ENCODE peak calls at places on chromosomes 7 and 10, in ten cellular contexts. A is left ventricle myocardium inferior; S is fibroblast of lung; F is CD8-positive, alpha-beta T cell; C is BJ; K is cardiac muscle cell; U is Panc1; H is adrenal gland; O is heart left ventricle; G is psoas muscle. R is an unnamed sample. For H3K36me3, the result is how much of the 10 kb centered on the place peaks cover.

GRCh38 chr10:92847185-92847864 is 995 bp upstream of the EXOC6 start:
- DNase-seq in A (no peak), S (peak), F (no peak), C (no peak), K (no peak), U (no peak), H (no peak), O (no peak), G (no peak), R (no peak)

GRCh38 chr7:102295346-102296178 is 8.9 kb downstream of the SH2B2 start:
- DNase-seq in A (no peak), S (no peak), F (no peak), C (no peak), K (peak), U (no peak), H (peak), O (no peak), G (no peak), R (no peak)

GRCh38 chr10:51244739-51245138 is 170.5 kb downstream of the PRKG1 start:
- DNase-seq in A (no peak), S (peak), F (no peak), C (peak), K (peak), U (no peak), H (peak), O (no peak), G (no peak), R (peak)

GRCh38 chr7:115357213-115357999 is 435.5 kb downstream of the MDFIC start:
- DNase-seq in A (no peak), S (peak), F (no peak), C (peak), K (peak), U (no peak), H (no peak), O (no peak), G (no peak), R (no peak)

GRCh38 chr7:73391396-73391795 is 42.2 kb upstream of the FZD9 start:
- DNase-seq in A (no peak), S (no peak), F (no peak), C (no peak), K (no peak), U (no peak), H (no peak), O (no peak), G (no peak), R (no peak)

GRCh38 chr7:101884671-101885596 is 67.5 kb downstream of the CUX1 start:
- DNase-seq in A (no peak), S (no peak), F (peak), C (no peak), K (no peak), U (no peak), H (no peak), O (no peak), G (no peak), R (no peak)

GRCh38 chr7:41882271-41882670 is 179.4 kb upstream of the INHBA start:
- DNase-seq in A (no peak), S (no peak), F (no peak), C (no peak), K (no peak), U (no peak), H (no peak), O (no peak), G (no peak), R (no peak)

GRCh38 chr7:26853788-26854393 is 10.5 kb downstream of the SKAP2 start:
- DNase-seq in A (no peak), S (peak), F (no peak), C (no peak), K (peak), U (no peak), H (no peak), O (no peak), G (no peak), R (no peak)

GRCh38 chr7:7103343-7104313 is 78.7 kb upstream of the C1GALT1 start:
- DNase-seq in A (no peak), S (peak), F (no peak), C (peak), K (peak), U (peak), H (peak), O (no peak), G (no peak), R (peak)

GRCh38 chr7:657565-658119 is 68.9 kb upstream of the DNAAF5 start:
- DNase-seq in A (no peak), S (no peak), F (no peak), C (no peak), K (peak), U (no peak), H (no peak), O (no peak), G (no peak), R (no peak)

GRCh38 chr7:78677391-78677790 is 776.1 kb downstream of the MAGI2 start:
- DNase-seq in A (no peak), S (peak), F (no peak), C (no peak), K (no peak), U (no peak), H (no peak), O (no peak), G (no peak), R (no peak)

GRCh38 chr7:13998866-13999265 is 9.4 kb upstream of the ETV1 start:
- DNase-seq in A (no peak), S (no peak), F (no peak), C (no peak), K (no peak), U (no peak), H (no peak), O (no peak), G (no peak), R (no peak)

GRCh38 chr7:127383123-127383835 is 9.2 kb downstream of the ZNF800 start:
- DNase-seq in A (no peak), S (peak), F (no peak), C (no peak), K (no peak), U (peak), H (no peak), O (no peak), G (no peak), R (no peak)

GRCh38 chr10:16904049-16904448 is 86.8 kb upstream of the RSU1 start:
- DNase-seq in A (no peak), S (no peak), F (no peak), C (no peak), K (no peak), U (no peak), H (no peak), O (no peak), G (no peak), R (no peak)

GRCh38 chr7:114414151-114415053 is at the start of gene FOXP2:
- DNase-seq in A (no peak), S (peak), F (no peak), C (no peak), K (no peak), U (no peak), H (no peak), O (no peak), G (no peak), R (no peak)

GRCh38 chr7:154744226-154744860 is 258.6 kb downstream of the PAXIP1 start:
- DNase-seq in A (no peak), S (no peak), F (no peak), C (no peak), K (peak), U (peak), H (peak), O (no peak), G (no peak), R (no peak)

DNA sequence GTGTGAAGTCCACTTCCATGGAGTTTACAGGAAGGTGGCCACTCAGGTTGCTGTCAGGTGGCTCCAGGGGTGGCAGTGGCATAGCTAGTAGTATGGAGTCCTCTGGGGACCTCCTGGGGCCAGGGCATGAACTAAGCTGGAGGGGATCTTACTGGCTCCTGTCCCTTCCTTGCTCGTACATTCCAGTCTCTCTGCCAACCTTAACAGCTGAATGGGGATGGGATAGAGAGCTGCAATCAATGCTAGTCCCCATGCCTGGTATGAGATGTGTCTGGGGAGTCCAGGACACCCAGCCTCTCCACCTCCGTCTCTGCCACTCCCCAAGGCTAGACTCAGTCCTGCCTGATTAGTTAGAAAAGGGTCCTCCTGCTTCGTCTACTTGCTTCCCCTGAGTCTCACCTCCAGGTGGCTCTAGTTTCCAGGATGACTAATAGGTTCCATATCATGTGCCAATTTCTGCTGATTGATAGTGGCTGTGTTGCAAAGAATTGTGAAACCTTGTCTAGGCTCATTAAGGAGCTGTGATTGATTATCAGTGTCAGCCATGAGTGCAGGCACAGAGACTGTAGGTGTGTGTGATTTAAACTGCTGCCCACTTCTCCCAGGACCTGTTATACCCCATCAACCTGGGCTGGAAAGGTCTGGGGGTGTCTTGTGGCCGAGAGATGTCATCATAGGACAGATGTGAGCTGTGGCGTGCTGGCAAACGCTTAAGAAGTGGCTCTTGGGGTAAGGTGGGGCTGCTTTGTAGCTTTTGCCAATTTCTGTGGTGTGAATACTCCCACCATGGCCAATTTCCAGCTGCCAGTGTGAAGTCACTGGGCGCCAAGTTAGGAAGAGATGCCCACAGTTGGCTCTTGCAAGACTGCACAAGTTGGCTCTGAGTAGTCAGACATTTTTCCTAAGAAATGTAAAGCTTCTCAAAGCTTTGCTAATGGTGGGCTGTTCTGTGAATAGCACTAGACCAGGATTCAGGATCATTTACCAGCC is 59.8 kb downstream of the COL13A1 start:
- DNase-seq in A (no peak), S (peak), F (no peak), C (peak), K (no peak), U (peak), H (no peak), O (no peak), G (no peak), R (peak)
- TF ChIP-seq CTCF in A (no peak), S (peak), F (no peak), C (peak), K (peak), U (no peak), H (peak), O (no peak), G (peak), R (peak)

DNA sequence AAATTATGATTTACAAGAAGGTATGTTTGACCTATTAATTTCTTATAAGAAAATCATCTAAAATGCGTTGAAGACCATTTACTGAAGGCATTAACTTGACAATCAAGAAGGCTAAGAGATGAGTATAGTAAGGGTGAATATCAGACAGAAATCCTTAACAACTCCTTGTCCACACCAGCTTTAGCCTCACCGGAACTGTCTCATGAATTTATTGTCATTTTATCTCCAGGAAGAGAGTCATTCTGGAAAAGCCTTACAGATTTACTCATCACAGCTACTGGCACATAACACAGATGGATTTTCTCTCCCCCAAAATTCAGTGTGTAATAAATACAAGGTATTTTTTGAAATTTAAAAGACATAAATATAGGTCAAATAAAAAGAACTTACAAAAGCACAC is 129.4 kb upstream of the LSM8 start:
- DNase-seq in A (no peak), S (no peak), F (no peak), C (no peak), K (no peak), U (no peak), H (no peak), O (no peak), G (no peak), R (no peak)
- H3K4me3 ChIP-seq in A (no peak), S (no peak), F (no peak), C (no peak), K (no peak), U (no peak), H (no peak), O (no peak), G (no peak), R (no peak)

GRCh38 chr7:95589031-95589430 is 7.3 kb downstream of the PDK4 start:
- DNase-seq in A (no peak), S (no peak), F (no peak), C (no peak), K (no peak), U (no peak), H (no peak), O (no peak), G (no peak), R (no peak)

GRCh38 chr7:95589766-95590165 is 6.5 kb downstream of the PDK4 start:
- DNase-seq in A (no peak), S (no peak), F (no peak), C (no peak), K (no peak), U (no peak), H (no peak), O (no peak), G (no peak), R (no peak)

GRCh38 chr7:95584752-95585425 is 11.4 kb downstream of the PDK4 start:
- DNase-seq in A (no peak), S (no peak), F (no peak), C (no peak), K (no peak), U (no peak), H (no peak), O (no peak), G (no peak), R (no peak)

GRCh38 chr7:95585426-95585789 is 10.9 kb downstream of the PDK4 start:
- DNase-seq in A (no peak), S (no peak), F (no peak), C (no peak), K (no peak), U (no peak), H (no peak), O (no peak), G (no peak), R (no peak)

GRCh38 chr7:95586951-95587301 is 9.4 kb downstream of the PDK4 start:
- DNase-seq in A (no peak), S (no peak), F (no peak), C (no peak), K (no peak), U (no peak), H (no peak), O (no peak), G (no peak), R (no peak)
- H3K36me3 ChIP-seq in A (half or more), S (under half), F (under half), C (under half), K (under half), U (under half), H (half or more), O (half or more), G (half or more), R (under half)

DNA sequence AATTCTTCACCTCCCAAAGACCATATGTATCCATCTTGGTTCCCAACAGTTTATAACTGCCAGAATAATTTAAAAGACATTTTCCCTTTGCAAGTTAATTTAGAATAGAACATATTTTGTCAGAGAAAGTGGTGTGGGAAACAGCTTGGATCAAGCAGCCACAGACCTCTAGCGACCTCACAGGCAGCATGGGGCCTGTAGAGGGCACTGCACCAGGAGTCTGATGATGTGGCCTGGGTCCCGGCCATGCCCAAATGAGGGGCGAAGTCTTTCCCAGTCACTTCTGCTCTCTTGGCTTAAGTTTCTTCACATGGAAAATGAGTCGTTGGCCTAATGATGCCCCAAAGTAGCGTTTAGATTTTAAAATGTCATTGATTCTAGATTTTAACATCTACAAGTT is 243.2 kb downstream of the SDK1 start:
- DNase-seq in A (no peak), S (no peak), F (no peak), C (no peak), K (no peak), U (no peak), H (no peak), O (no peak), G (no peak), R (no peak)
- TF ChIP-seq CTCF in A (no peak), S (no peak), F (no peak), C (no peak), K (no peak), U (peak), H (no peak), O (no peak), G (no peak), R (peak)

GRCh38 chr7:29160080-29160479 is 13.7 kb upstream of the CPVL start:
- DNase-seq in A (no peak), S (no peak), F (no peak), C (no peak), K (no peak), U (no peak), H (no peak), O (no peak), G (no peak), R (no peak)
- H3K4me3 ChIP-seq in A (no peak), S (no peak), F (no peak), C (no peak), K (no peak), U (no peak), H (no peak), O (no peak), G (no peak), R (no peak)

GRCh38 chr7:42924223-42924877 is 7.6 kb downstream of the PSMA2 start:
- DNase-seq in A (no peak), S (no peak), F (no peak), C (no peak), K (no peak), U (no peak), H (no peak), O (no peak), G (no peak), R (no peak)
- H3K36me3 ChIP-seq in A (half or more), S (under half), F (under half), C (under half), K (half or more), U (half or more), H (half or more), O (under half), G (half or more), R (under half)

GRCh38 chr7:112411186-112411795 is 39.0 kb upstream of the IFRD1 start:
- DNase-seq in A (no peak), S (peak), F (no peak), C (no peak), K (peak), U (no peak), H (peak), O (no peak), G (no peak), R (no peak)

GRCh38 chr7:112419543-112420130 is 30.6 kb upstream of the IFRD1 start:
- DNase-seq in A (no peak), S (no peak), F (no peak), C (no peak), K (no peak), U (no peak), H (no peak), O (no peak), G (no peak), R (no peak)

GRCh38 chr7:112416127-112416526 is 34.1 kb upstream of the IFRD1 start:
- DNase-seq in A (no peak), S (peak), F (no peak), C (no peak), K (no peak), U (no peak), H (no peak), O (no peak), G (no peak), R (no peak)

GRCh38 chr7:112410087-112410486 is 40.2 kb upstream of the IFRD1 start:
- DNase-seq in A (no peak), S (no peak), F (no peak), C (no peak), K (no peak), U (no peak), H (no peak), O (no peak), G (no peak), R (no peak)

GRCh38 chr7:112414855-112415490 is 35.3 kb upstream of the IFRD1 start:
- DNase-seq in A (no peak), S (peak), F (no peak), C (no peak), K (peak), U (no peak), H (peak), O (no peak), G (no peak), R (no peak)
- TF ChIP-seq CTCF in A (peak), S (peak), F (no peak), C (peak), K (peak), U (peak), H (peak), O (peak), G (peak), R (peak)

R was measured in kidney epithelial cell.